ENCODE peak calls at places on chromosomes 2 and 18, in ten cellular contexts. One of them, this sample, is unnamed.

GRCh38 chr2:201904529-201905420 is 98.4 kb downstream of the CDK15 start:
- DNase-seq in coronary artery: no peak
- DNase-seq in naive B cell: no peak
- DNase-seq in amniotic stem cell: no peak
- DNase-seq in colonic mucosa: no peak
- DNase-seq in astrocyte of the spinal cord: no peak
- DNase-seq in upper lobe of right lung: no peak
- DNase-seq in frontal cortex: no peak
- DNase-seq in stimulated activated CD8-positive, alpha-beta memory T cell treated with anti-CD3 and anti-CD28 coated beads, Interleukin-4, amount 100 ng/mL, for 24 hours: no peak
- DNase-seq in pancreas: no peak
- DNase-seq in this sample: no peak

GRCh38 chr2:74930811-74931486 is 27.5 kb upstream of the POLE4 start:
- DNase-seq in coronary artery: no peak
- DNase-seq in naive B cell: no peak
- DNase-seq in amniotic stem cell: no peak
- DNase-seq in colonic mucosa: no peak
- DNase-seq in astrocyte of the spinal cord: no peak
- DNase-seq in upper lobe of right lung: no peak
- DNase-seq in frontal cortex: no peak
- DNase-seq in stimulated activated CD8-positive, alpha-beta memory T cell treated with anti-CD3 and anti-CD28 coated beads, Interleukin-4, amount 100 ng/mL, for 24 hours: no peak
- DNase-seq in pancreas: no peak
- DNase-seq in this sample: no peak

GRCh38 chr2:60213865-60214657 is 339.4 kb downstream of the BCL11A start:
- DNase-seq in coronary artery: no peak
- DNase-seq in naive B cell: no peak
- DNase-seq in amniotic stem cell: no peak
- DNase-seq in colonic mucosa: peak; percentile 80
- DNase-seq in astrocyte of the spinal cord: no peak
- DNase-seq in upper lobe of right lung: no peak
- DNase-seq in frontal cortex: no peak
- DNase-seq in stimulated activated CD8-positive, alpha-beta memory T cell treated with anti-CD3 and anti-CD28 coated beads, Interleukin-4, amount 100 ng/mL, for 24 hours: no peak
- DNase-seq in pancreas: peak; percentile 87
- DNase-seq in this sample: no peak

GRCh38 chr2:28613181-28613580 is 117.3 kb downstream of the PLB1 start:
- DNase-seq in coronary artery: no peak
- DNase-seq in naive B cell: no peak
- DNase-seq in amniotic stem cell: no peak
- DNase-seq in colonic mucosa: no peak
- DNase-seq in astrocyte of the spinal cord: no peak
- DNase-seq in upper lobe of right lung: no peak
- DNase-seq in frontal cortex: no peak
- DNase-seq in stimulated activated CD8-positive, alpha-beta memory T cell treated with anti-CD3 and anti-CD28 coated beads, Interleukin-4, amount 100 ng/mL, for 24 hours: no peak
- DNase-seq in pancreas: no peak
- DNase-seq in this sample: no peak

GRCh38 chr2:188628989-188629889 is 337.6 kb downstream of the GULP1 start:
- DNase-seq in coronary artery: no peak
- DNase-seq in naive B cell: no peak
- DNase-seq in amniotic stem cell: peak; percentile 76
- DNase-seq in colonic mucosa: no peak
- DNase-seq in astrocyte of the spinal cord: peak; percentile 78
- DNase-seq in upper lobe of right lung: no peak
- DNase-seq in frontal cortex: no peak
- DNase-seq in stimulated activated CD8-positive, alpha-beta memory T cell treated with anti-CD3 and anti-CD28 coated beads, Interleukin-4, amount 100 ng/mL, for 24 hours: no peak
- DNase-seq in pancreas: no peak
- DNase-seq in this sample: no peak

GRCh38 chr2:45748239-45748638 is 96.8 kb downstream of the PRKCE start:
- DNase-seq in coronary artery: no peak
- DNase-seq in naive B cell: no peak
- DNase-seq in amniotic stem cell: peak; percentile 89
- DNase-seq in colonic mucosa: no peak
- DNase-seq in astrocyte of the spinal cord: peak; percentile 56
- DNase-seq in upper lobe of right lung: no peak
- DNase-seq in frontal cortex: no peak
- DNase-seq in stimulated activated CD8-positive, alpha-beta memory T cell treated with anti-CD3 and anti-CD28 coated beads, Interleukin-4, amount 100 ng/mL, for 24 hours: no peak
- DNase-seq in pancreas: no peak
- DNase-seq in this sample: no peak

GRCh38 chr2:220096406-220096805 is 469.0 kb downstream of the SLC4A3 start:
- DNase-seq in coronary artery: no peak
- DNase-seq in naive B cell: no peak
- DNase-seq in amniotic stem cell: no peak
- DNase-seq in colonic mucosa: no peak
- DNase-seq in astrocyte of the spinal cord: no peak
- DNase-seq in upper lobe of right lung: no peak
- DNase-seq in frontal cortex: no peak
- DNase-seq in stimulated activated CD8-positive, alpha-beta memory T cell treated with anti-CD3 and anti-CD28 coated beads, Interleukin-4, amount 100 ng/mL, for 24 hours: no peak
- DNase-seq in pancreas: no peak
- DNase-seq in this sample: no peak

GRCh38 chr2:108853421-108853820 is 66.8 kb downstream of the CCDC138 start:
- DNase-seq in coronary artery: no peak
- DNase-seq in naive B cell: no peak
- DNase-seq in amniotic stem cell: no peak
- DNase-seq in colonic mucosa: no peak
- DNase-seq in astrocyte of the spinal cord: no peak
- DNase-seq in upper lobe of right lung: no peak
- DNase-seq in frontal cortex: no peak
- DNase-seq in stimulated activated CD8-positive, alpha-beta memory T cell treated with anti-CD3 and anti-CD28 coated beads, Interleukin-4, amount 100 ng/mL, for 24 hours: no peak
- DNase-seq in pancreas: no peak
- DNase-seq in this sample: no peak

GRCh38 chr2:2715036-2715818 is 384.2 kb upstream of the MYT1L start:
- DNase-seq in coronary artery: no peak
- DNase-seq in naive B cell: no peak
- DNase-seq in amniotic stem cell: no peak
- DNase-seq in colonic mucosa: no peak
- DNase-seq in astrocyte of the spinal cord: no peak
- DNase-seq in upper lobe of right lung: no peak
- DNase-seq in frontal cortex: no peak
- DNase-seq in stimulated activated CD8-positive, alpha-beta memory T cell treated with anti-CD3 and anti-CD28 coated beads, Interleukin-4, amount 100 ng/mL, for 24 hours: no peak
- DNase-seq in pancreas: no peak
- DNase-seq in this sample: no peak

GRCh38 chr2:36618381-36618780 is 20.4 kb upstream of the FEZ2 start:
- DNase-seq in coronary artery: no peak
- DNase-seq in naive B cell: peak; percentile 15
- DNase-seq in amniotic stem cell: no peak
- DNase-seq in colonic mucosa: peak; percentile 31
- DNase-seq in astrocyte of the spinal cord: peak; percentile 77
- DNase-seq in upper lobe of right lung: no peak
- DNase-seq in frontal cortex: no peak
- DNase-seq in stimulated activated CD8-positive, alpha-beta memory T cell treated with anti-CD3 and anti-CD28 coated beads, Interleukin-4, amount 100 ng/mL, for 24 hours: no peak
- DNase-seq in pancreas: no peak
- DNase-seq in this sample: no peak

GRCh38 chr2:237354930-237355329 is 59.0 kb downstream of the COL6A3 start:
- DNase-seq in coronary artery: no peak
- DNase-seq in naive B cell: no peak
- DNase-seq in amniotic stem cell: no peak
- DNase-seq in colonic mucosa: no peak
- DNase-seq in astrocyte of the spinal cord: peak; percentile 83
- DNase-seq in upper lobe of right lung: no peak
- DNase-seq in frontal cortex: no peak
- DNase-seq in stimulated activated CD8-positive, alpha-beta memory T cell treated with anti-CD3 and anti-CD28 coated beads, Interleukin-4, amount 100 ng/mL, for 24 hours: no peak
- DNase-seq in pancreas: no peak
- DNase-seq in this sample: no peak

GRCh38 chr2:35846-36245 is 10.5 kb downstream of the FAM110C start:
- DNase-seq in coronary artery: no peak
- DNase-seq in naive B cell: no peak
- DNase-seq in amniotic stem cell: no peak
- DNase-seq in colonic mucosa: peak; percentile 87
- DNase-seq in astrocyte of the spinal cord: no peak
- DNase-seq in upper lobe of right lung: peak; percentile 76
- DNase-seq in frontal cortex: no peak
- DNase-seq in stimulated activated CD8-positive, alpha-beta memory T cell treated with anti-CD3 and anti-CD28 coated beads, Interleukin-4, amount 100 ng/mL, for 24 hours: no peak
- DNase-seq in pancreas: no peak
- DNase-seq in this sample: no peak

GRCh38 chr2:160868891-160869290 is 291.3 kb upstream of the TANK start:
- DNase-seq in coronary artery: no peak
- DNase-seq in naive B cell: no peak
- DNase-seq in amniotic stem cell: no peak
- DNase-seq in colonic mucosa: no peak
- DNase-seq in astrocyte of the spinal cord: no peak
- DNase-seq in upper lobe of right lung: no peak
- DNase-seq in frontal cortex: no peak
- DNase-seq in stimulated activated CD8-positive, alpha-beta memory T cell treated with anti-CD3 and anti-CD28 coated beads, Interleukin-4, amount 100 ng/mL, for 24 hours: no peak
- DNase-seq in pancreas: no peak
- DNase-seq in this sample: no peak

GRCh38 chr2:36452279-36452678 is 96.7 kb downstream of the CRIM1 start:
- DNase-seq in coronary artery: no peak
- DNase-seq in naive B cell: no peak
- DNase-seq in amniotic stem cell: peak; percentile 21
- DNase-seq in colonic mucosa: no peak
- DNase-seq in astrocyte of the spinal cord: peak; percentile 75
- DNase-seq in upper lobe of right lung: no peak
- DNase-seq in frontal cortex: no peak
- DNase-seq in stimulated activated CD8-positive, alpha-beta memory T cell treated with anti-CD3 and anti-CD28 coated beads, Interleukin-4, amount 100 ng/mL, for 24 hours: no peak
- DNase-seq in pancreas: no peak
- DNase-seq in this sample: no peak

GRCh38 chr2:238596571-238597551 is 170.1 kb downstream of the ASB1 start:
- DNase-seq in coronary artery: no peak
- DNase-seq in naive B cell: no peak
- DNase-seq in amniotic stem cell: peak; percentile 61
- DNase-seq in colonic mucosa: no peak
- DNase-seq in astrocyte of the spinal cord: peak; percentile 92
- DNase-seq in upper lobe of right lung: no peak
- DNase-seq in frontal cortex: no peak
- DNase-seq in stimulated activated CD8-positive, alpha-beta memory T cell treated with anti-CD3 and anti-CD28 coated beads, Interleukin-4, amount 100 ng/mL, for 24 hours: no peak
- DNase-seq in pancreas: peak; percentile 43
- DNase-seq in this sample: peak; percentile 81

GRCh38 chr2:165408191-165408590 is 61.3 kb upstream of the CSRNP3 start:
- DNase-seq in coronary artery: no peak
- DNase-seq in naive B cell: no peak
- DNase-seq in amniotic stem cell: no peak
- DNase-seq in colonic mucosa: peak; percentile 30
- DNase-seq in astrocyte of the spinal cord: no peak
- DNase-seq in upper lobe of right lung: no peak
- DNase-seq in frontal cortex: no peak
- DNase-seq in stimulated activated CD8-positive, alpha-beta memory T cell treated with anti-CD3 and anti-CD28 coated beads, Interleukin-4, amount 100 ng/mL, for 24 hours: no peak
- DNase-seq in pancreas: no peak
- DNase-seq in this sample: no peak

GRCh38 chr2:171146633-171147032 is 14.1 kb downstream of the TLK1 start:
- DNase-seq in coronary artery: no peak
- DNase-seq in naive B cell: no peak
- DNase-seq in amniotic stem cell: no peak
- DNase-seq in colonic mucosa: no peak
- DNase-seq in astrocyte of the spinal cord: no peak
- DNase-seq in upper lobe of right lung: no peak
- DNase-seq in frontal cortex: no peak
- DNase-seq in stimulated activated CD8-positive, alpha-beta memory T cell treated with anti-CD3 and anti-CD28 coated beads, Interleukin-4, amount 100 ng/mL, for 24 hours: no peak
- DNase-seq in pancreas: no peak
- DNase-seq in this sample: no peak

GRCh38 chr18:12423820-12424219 is 16.1 kb downstream of the PRELID3A start:
- DNase-seq in coronary artery: no peak
- DNase-seq in naive B cell: no peak
- DNase-seq in amniotic stem cell: no peak
- DNase-seq in colonic mucosa: no peak
- DNase-seq in astrocyte of the spinal cord: no peak
- DNase-seq in upper lobe of right lung: peak; percentile 35
- DNase-seq in frontal cortex: no peak
- DNase-seq in stimulated activated CD8-positive, alpha-beta memory T cell treated with anti-CD3 and anti-CD28 coated beads, Interleukin-4, amount 100 ng/mL, for 24 hours: no peak
- DNase-seq in pancreas: no peak
- DNase-seq in this sample: no peak

GRCh38 chr2:177281400-177282021 is 17.0 kb upstream of the NFE2L2 start:
- DNase-seq in coronary artery: no peak
- DNase-seq in naive B cell: peak; percentile 18
- DNase-seq in amniotic stem cell: no peak
- DNase-seq in colonic mucosa: no peak
- DNase-seq in astrocyte of the spinal cord: no peak
- DNase-seq in upper lobe of right lung: peak; percentile 67
- DNase-seq in frontal cortex: no peak
- DNase-seq in stimulated activated CD8-positive, alpha-beta memory T cell treated with anti-CD3 and anti-CD28 coated beads, Interleukin-4, amount 100 ng/mL, for 24 hours: no peak
- DNase-seq in pancreas: no peak
- DNase-seq in this sample: no peak

GRCh38 chr18:64678048-64678447 is 529.2 kb upstream of the LINC00305 start:
- DNase-seq in coronary artery: no peak
- DNase-seq in naive B cell: no peak
- DNase-seq in amniotic stem cell: no peak
- DNase-seq in colonic mucosa: no peak
- DNase-seq in astrocyte of the spinal cord: no peak
- DNase-seq in upper lobe of right lung: no peak
- DNase-seq in frontal cortex: no peak
- DNase-seq in stimulated activated CD8-positive, alpha-beta memory T cell treated with anti-CD3 and anti-CD28 coated beads, Interleukin-4, amount 100 ng/mL, for 24 hours: no peak
- DNase-seq in pancreas: no peak
- DNase-seq in this sample: no peak

GRCh38 chr18:8212893-8213805 is 396.1 kb upstream of the RAB12 start:
- DNase-seq in coronary artery: no peak
- DNase-seq in naive B cell: no peak
- DNase-seq in amniotic stem cell: peak; percentile 48
- DNase-seq in colonic mucosa: no peak
- DNase-seq in astrocyte of the spinal cord: peak; percentile 91
- DNase-seq in upper lobe of right lung: no peak
- DNase-seq in frontal cortex: no peak
- DNase-seq in stimulated activated CD8-positive, alpha-beta memory T cell treated with anti-CD3 and anti-CD28 coated beads, Interleukin-4, amount 100 ng/mL, for 24 hours: no peak
- DNase-seq in pancreas: no peak
- DNase-seq in this sample: peak; percentile 88

GRCh38 chr18:3703732-3704176 is 253.8 kb downstream of the TGIF1 start:
- DNase-seq in coronary artery: no peak
- DNase-seq in naive B cell: no peak
- DNase-seq in amniotic stem cell: no peak
- DNase-seq in colonic mucosa: peak; percentile 76
- DNase-seq in astrocyte of the spinal cord: peak; percentile 69
- DNase-seq in upper lobe of right lung: peak; percentile 70
- DNase-seq in frontal cortex: no peak
- DNase-seq in stimulated activated CD8-positive, alpha-beta memory T cell treated with anti-CD3 and anti-CD28 coated beads, Interleukin-4, amount 100 ng/mL, for 24 hours: no peak
- DNase-seq in pancreas: peak; percentile 63
- DNase-seq in this sample: no peak

GRCh38 chr2:240624950-240625621 is at the start of gene GPR35:
- DNase-seq in coronary artery: no peak
- DNase-seq in naive B cell: peak; percentile 71
- DNase-seq in amniotic stem cell: peak; percentile 9
- DNase-seq in colonic mucosa: peak; percentile 44
- DNase-seq in astrocyte of the spinal cord: peak; percentile 46
- DNase-seq in upper lobe of right lung: peak; percentile 80
- DNase-seq in frontal cortex: no peak
- DNase-seq in stimulated activated CD8-positive, alpha-beta memory T cell treated with anti-CD3 and anti-CD28 coated beads, Interleukin-4, amount 100 ng/mL, for 24 hours: peak; percentile 72
- DNase-seq in pancreas: no peak
- DNase-seq in this sample: no peak

GRCh38 chr2:64173156-64174135 is 29.2 kb upstream of the PELI1 start:
- DNase-seq in coronary artery: no peak
- DNase-seq in naive B cell: no peak
- DNase-seq in amniotic stem cell: no peak
- DNase-seq in colonic mucosa: no peak
- DNase-seq in astrocyte of the spinal cord: no peak
- DNase-seq in upper lobe of right lung: no peak
- DNase-seq in frontal cortex: no peak
- DNase-seq in stimulated activated CD8-positive, alpha-beta memory T cell treated with anti-CD3 and anti-CD28 coated beads, Interleukin-4, amount 100 ng/mL, for 24 hours: no peak
- DNase-seq in pancreas: no peak
- DNase-seq in this sample: no peak